ENCODE peak calls at places on chromosomes 16 and 17, in five cellular contexts. L, F, Z, P and T are unnamed samples.

GRCh38 chr17:49414271-49414621 is 436 bp downstream of the PHB1 start:
- DNase-seq in L (no peak), F (no peak), Z (no peak), P (no peak), T (no peak)

GRCh38 chr16:14378131-14378551 is 251.9 kb downstream of the PARN start:
- DNase-seq in L (no peak), F (no peak), Z (peak), P (peak), T (peak)

GRCh38 chr16:87806246-87806607 is 40.4 kb upstream of the KLHDC4 start:
- DNase-seq in L (no peak), F (no peak), Z (no peak), P (peak), T (peak)

GRCh38 chr17:3554440-3554839 is 3.2 kb downstream of the TRPV3 start:
- DNase-seq in L (peak), F (no peak), Z (no peak), P (no peak), T (no peak)

GRCh38 chr17:69637399-69638165 is 223.1 kb downstream of the MAP2K6 start:
- DNase-seq in L (no peak), F (no peak), Z (peak), P (no peak), T (peak)

GRCh38 chr16:78142784-78143183 is 43.3 kb downstream of the WWOX start:
- DNase-seq in L (no peak), F (no peak), Z (peak), P (no peak), T (peak)

GRCh38 chr17:45335721-45336120 is 18.9 kb upstream of the MAP3K14 start:
- DNase-seq in L (peak), F (no peak), Z (no peak), P (no peak), T (no peak)

GRCh38 chr16:77849640-77850258 is 61.4 kb downstream of the VAT1L start:
- DNase-seq in L (no peak), F (peak), Z (no peak), P (no peak), T (no peak)

GRCh38 chr16:88286301-88286923 is 96.3 kb upstream of the ZNF469 start:
- DNase-seq in L (no peak), F (no peak), Z (no peak), P (no peak), T (no peak)

GRCh38 chr17:42361781-42362186 is 26.5 kb downstream of the STAT3 start:
- DNase-seq in L (no peak), F (no peak), Z (no peak), P (no peak), T (no peak)

GRCh38 chr16:87802670-87803069 is 36.9 kb upstream of the KLHDC4 start:
- DNase-seq in L (no peak), F (no peak), Z (no peak), P (no peak), T (no peak)

GRCh38 chr16:83813818-83814653 is 6.3 kb downstream of the HSBP1 start:
- DNase-seq in L (no peak), F (no peak), Z (peak), P (no peak), T (peak)

GRCh38 chr16:8806272-8806983 is 8.8 kb downstream of the PMM2 start:
- DNase-seq in L (no peak), F (no peak), Z (no peak), P (no peak), T (no peak)

GRCh38 chr17:21356537-21357127 is 19.5 kb upstream of the KCNJ12 start:
- DNase-seq in L (no peak), F (no peak), Z (no peak), P (no peak), T (no peak)

GRCh38 chr17:65109543-65109942 is 27.6 kb upstream of the RGS9 start:
- DNase-seq in L (no peak), F (no peak), Z (no peak), P (no peak), T (no peak)

GRCh38 chr17:73027130-73027741 is 65.3 kb downstream of the SLC39A11 start:
- DNase-seq in L (no peak), F (no peak), Z (peak), P (no peak), T (no peak)

GRCh38 chr17:50871369-50871768 is 5.2 kb upstream of the TOB1 start:
- DNase-seq in L (peak), F (no peak), Z (no peak), P (no peak), T (no peak)

GRCh38 chr17:17823433-17824118 is 13.2 kb downstream of the SREBF1 start:
- DNase-seq in L (peak), F (peak), Z (peak), P (peak), T (peak)

GRCh38 chr17:75459590-75460267 is 3.3 kb downstream of the TMEM94 start:
- DNase-seq in L (no peak), F (no peak), Z (no peak), P (peak), T (no peak)

GRCh38 chr17:70644093-70644492 is 474.8 kb downstream of the KCNJ2 start:
- DNase-seq in L (no peak), F (no peak), Z (no peak), P (no peak), T (no peak)

GRCh38 chr16:1918890-1919679 is 870 bp upstream of the HS3ST6 start:
- DNase-seq in L (peak), F (no peak), Z (no peak), P (no peak), T (no peak)

GRCh38 chr17:16477255-16477654 is 14.7 kb downstream of the LRRC75A start:
- DNase-seq in L (peak), F (peak), Z (peak), P (peak), T (peak)

GRCh38 chr17:63125987-63126386 is 160.0 kb downstream of the TANC2 start:
- DNase-seq in L (no peak), F (no peak), Z (no peak), P (no peak), T (no peak)

GRCh38 chr17:76048711-76049110 is 21.6 kb upstream of the EVPL start:
- DNase-seq in L (no peak), F (no peak), Z (no peak), P (peak), T (peak)

GRCh38 chr16:71628810-71629209 is 2.8 kb downstream of the MARVELD3 start:
- DNase-seq in L (no peak), F (no peak), Z (peak), P (no peak), T (peak)

GRCh38 chr17:48052956-48053757 is 5.0 kb downstream of the NFE2L1 start:
- DNase-seq in L (no peak), F (peak), Z (no peak), P (no peak), T (peak)

GRCh38 chr16:60811657-60812056 is 1224.6 kb downstream of the CDH8 start:
- DNase-seq in L (no peak), F (no peak), Z (no peak), P (no peak), T (no peak)

GRCh38 chr16:24906199-24906808 is 60.5 kb downstream of the SLC5A11 start:
- DNase-seq in L (no peak), F (no peak), Z (peak), P (peak), T (peak)

GRCh38 chr17:60406887-60407286 is 15.0 kb upstream of the USP32 start:
- DNase-seq in L (no peak), F (no peak), Z (no peak), P (no peak), T (no peak)

GRCh38 chr16:54135361-54136275 is 151.0 kb downstream of the IRX3 start:
- DNase-seq in L (no peak), F (no peak), Z (peak), P (no peak), T (peak)

GRCh38 chr16:3171181-3171854 is 16.7 kb upstream of the OR1F1 start:
- DNase-seq in L (no peak), F (no peak), Z (no peak), P (peak), T (no peak)

GRCh38 chr17:60396412-60396811 is 4.5 kb upstream of the USP32 start:
- DNase-seq in L (no peak), F (no peak), Z (no peak), P (no peak), T (no peak)

DNA sequence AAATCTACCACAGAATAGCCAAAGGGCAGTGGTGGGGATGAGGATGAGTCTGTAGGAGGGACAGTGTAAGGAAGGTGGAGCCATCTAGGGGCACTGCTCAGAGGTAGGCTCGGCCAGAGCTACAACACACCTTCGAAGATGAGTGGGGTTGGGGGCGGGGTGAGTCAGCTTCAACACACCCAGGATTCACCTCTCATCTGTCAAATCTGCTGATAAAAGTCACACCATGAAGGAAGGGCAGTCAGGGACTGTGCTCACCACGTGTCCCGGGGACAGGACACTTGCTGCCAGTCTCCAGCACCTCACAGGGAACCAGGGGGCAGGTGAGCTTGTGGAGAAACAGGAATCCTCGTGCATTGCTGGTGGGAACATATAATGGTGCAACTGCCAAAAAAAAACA is 133.3 kb downstream of the ANKRD11 start:
- DNase-seq in L (peak), F (no peak), Z (no peak), P (no peak), T (no peak)
- TF ChIP-seq CTCF in L (peak), F (no peak), Z (no peak), P (no peak), T (no peak)

GRCh38 chr16:46889245-46889941 is 5.2 kb downstream of the GPT2 start:
- DNase-seq in L (no peak), F (no peak), Z (no peak), P (no peak), T (no peak)
- TF ChIP-seq CTCF in L (no peak), F (no peak), Z (no peak), P (no peak), T (no peak)

DNA sequence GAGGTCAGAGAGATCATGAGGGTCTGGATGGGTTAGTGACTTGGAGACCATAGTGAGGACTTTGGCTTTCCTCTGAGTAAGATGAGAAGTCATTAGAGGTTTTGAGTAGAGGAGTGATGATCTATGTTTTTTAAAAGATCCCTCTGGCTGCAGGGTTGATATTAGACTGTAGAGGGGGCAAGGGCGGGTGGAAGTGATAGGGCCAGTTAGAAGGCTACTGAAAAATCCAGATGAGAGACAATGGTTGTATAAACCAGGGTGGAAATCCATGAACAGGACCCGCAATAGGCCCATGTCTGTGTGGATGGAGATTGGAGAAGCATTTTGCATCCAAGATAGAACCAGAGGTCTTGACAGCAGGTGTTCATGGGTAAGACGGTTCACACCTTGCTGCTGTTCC is 9.8 kb downstream of the ITGAL start:
- DNase-seq in L (no peak), F (no peak), Z (peak), P (no peak), T (no peak)
- TF ChIP-seq CTCF in L (peak), F (no peak), Z (peak), P (peak), T (peak)

DNA sequence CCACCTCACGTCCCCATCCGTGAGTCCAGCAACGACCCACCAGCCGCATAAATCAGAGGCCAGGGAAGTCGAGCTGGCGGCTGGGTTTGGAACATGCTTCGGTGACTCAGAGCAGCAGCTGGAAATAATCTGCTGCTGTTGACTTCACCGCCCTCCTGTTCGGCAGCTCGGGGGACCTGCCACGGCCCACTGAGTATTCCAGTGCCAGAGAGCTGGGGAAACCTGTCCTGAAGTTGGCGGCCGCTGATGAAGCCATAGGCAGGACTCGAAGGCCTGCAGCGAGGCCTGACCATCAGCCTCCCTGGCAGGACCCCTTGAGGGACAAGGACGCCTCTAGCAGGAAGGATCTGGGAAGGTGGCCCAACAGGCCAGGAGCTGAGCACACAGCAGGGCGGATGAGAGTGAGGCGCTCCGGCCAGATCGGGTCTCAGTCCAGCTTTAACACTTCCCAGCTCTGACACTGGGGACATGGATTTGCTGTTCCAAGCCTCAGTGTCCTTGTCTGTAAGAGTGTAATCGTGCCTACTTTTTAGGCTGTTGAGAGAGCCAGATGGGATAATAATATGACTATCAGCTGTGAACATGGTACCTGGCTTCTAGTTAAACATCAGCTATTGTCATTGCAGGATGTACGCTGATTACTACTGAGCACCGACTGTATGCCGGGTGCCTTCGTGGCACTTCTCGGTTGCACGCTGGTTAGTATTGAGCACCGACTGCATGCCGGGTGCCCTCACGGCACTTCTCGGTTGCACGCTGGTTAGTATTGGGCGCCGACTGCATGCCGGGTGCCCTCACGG is 50.4 kb upstream of the CIBAR2 start:
- DNase-seq in L (no peak), F (peak), Z (peak), P (no peak), T (peak)
- TF ChIP-seq CTCF in L (no peak), F (no peak), Z (no peak), P (no peak), T (no peak)

GRCh38 chr17:35428229-35428628 is 4.1 kb downstream of the SLFN12 start:
- DNase-seq in L (no peak), F (no peak), Z (no peak), P (no peak), T (no peak)

GRCh38 chr17:35438433-35438832 is 6.1 kb upstream of the SLFN12 start:
- DNase-seq in L (no peak), F (no peak), Z (no peak), P (no peak), T (no peak)

GRCh38 chr17:35429702-35430101 is 2.6 kb downstream of the SLFN12 start:
- DNase-seq in L (no peak), F (no peak), Z (no peak), P (no peak), T (no peak)

GRCh38 chr17:35432176-35433074 is at the start of gene SLFN12:
- DNase-seq in L (peak), F (peak), Z (peak), P (peak), T (peak)

DNA sequence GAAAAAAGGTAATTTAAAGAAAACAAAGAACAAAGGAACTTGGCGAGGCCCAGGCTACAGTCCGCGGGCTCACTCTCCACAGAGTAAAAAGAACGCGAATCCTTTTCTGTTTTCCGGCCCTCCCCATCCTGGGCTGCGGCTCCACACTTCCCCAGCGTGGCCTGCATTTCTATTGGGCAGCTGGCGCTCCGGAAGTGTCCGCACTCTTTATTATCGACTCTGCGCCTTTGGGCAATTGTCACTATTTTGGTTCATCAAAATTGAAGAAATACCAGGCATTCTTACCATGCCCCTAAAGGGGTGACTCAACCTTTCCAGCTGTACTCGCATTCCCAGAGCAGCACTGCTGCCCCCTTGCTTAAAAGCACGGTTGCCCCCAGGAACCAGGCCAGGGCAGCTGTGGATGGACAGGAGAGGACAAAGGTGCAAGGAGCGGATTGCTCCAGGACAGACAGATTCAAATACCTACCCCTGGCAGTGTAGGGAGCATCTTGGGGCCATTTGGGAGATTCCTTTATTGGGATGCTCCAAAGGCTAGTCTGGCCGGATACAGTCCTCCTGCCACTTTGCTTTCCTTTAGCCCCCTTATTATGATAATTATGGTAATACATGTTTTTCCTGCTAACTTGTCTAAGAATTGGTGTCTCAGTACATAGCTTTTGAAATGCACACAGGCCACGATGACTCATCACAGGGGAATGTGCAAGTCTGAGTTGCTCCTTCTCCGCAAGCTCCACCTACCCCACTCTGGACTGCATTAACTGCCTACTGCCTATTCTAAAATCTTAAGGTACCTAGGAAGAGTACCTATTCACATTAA is 985 bp upstream of the SLFN12 start:
- DNase-seq in L (peak), F (peak), Z (peak), P (peak), T (peak)
- TF ChIP-seq CTCF in L (peak), F (peak), Z (peak), P (no peak), T (peak)

GRCh38 chr16:19115148-19116021 is 1.6 kb downstream of the ITPRIPL2 start:
- DNase-seq in L (no peak), F (peak), Z (no peak), P (no peak), T (peak)
- TF ChIP-seq CTCF in L (peak), F (peak), Z (peak), P (peak), T (peak)